ENCODE peak calls at places on chromosome 21, in ten cellular contexts. One of them, this sample, is unnamed.

GRCh38 chr21:22374218-22374969 is 1376.2 kb downstream of the NCAM2 start:
- DNase-seq in ovary: no peak
- DNase-seq in adrenal gland: no peak
- DNase-seq in fibroblast of mammary gland: no peak
- DNase-seq in RWPE2: no peak
- DNase-seq in GM23338: peak
- DNase-seq in CD4-positive, alpha-beta T cell: no peak
- DNase-seq in Calu3: no peak
- DNase-seq in HFFc6: no peak
- DNase-seq in GM12878: no peak
- DNase-seq in this sample: no peak

GRCh38 chr21:36985761-36986594 is 19.5 kb upstream of the HLCS start:
- DNase-seq in adrenal gland: no peak
- DNase-seq in CD4-positive, alpha-beta T cell: no peak
- DNase-seq in GM12878: no peak
- DNase-seq in HFFc6: no peak
- DNase-seq in ovary: no peak
- DNase-seq in fibroblast of mammary gland: no peak
- DNase-seq in GM23338: no peak
- DNase-seq in Calu3: no peak
- DNase-seq in RWPE2: no peak
- DNase-seq in this sample: no peak

GRCh38 chr21:26007911-26008579 is 162.5 kb downstream of the APP start:
- DNase-seq in fibroblast of mammary gland: no peak
- DNase-seq in CD4-positive, alpha-beta T cell: no peak
- DNase-seq in RWPE2: no peak
- DNase-seq in adrenal gland: no peak
- DNase-seq in GM12878: no peak
- DNase-seq in HFFc6: no peak
- DNase-seq in Calu3: no peak
- DNase-seq in ovary: no peak
- DNase-seq in GM23338: no peak
- DNase-seq in this sample: no peak

GRCh38 chr21:34022557-34023335 is 50.6 kb upstream of the MRPS6 start:
- DNase-seq in CD4-positive, alpha-beta T cell: no peak
- DNase-seq in GM23338: no peak
- DNase-seq in RWPE2: no peak
- DNase-seq in fibroblast of mammary gland: no peak
- DNase-seq in Calu3: no peak
- DNase-seq in HFFc6: no peak
- DNase-seq in GM12878: no peak
- DNase-seq in adrenal gland: peak
- DNase-seq in ovary: no peak
- DNase-seq in this sample: no peak

GRCh38 chr21:38351961-38352521 is 95.2 kb downstream of the KCNJ15 start:
- DNase-seq in CD4-positive, alpha-beta T cell: no peak
- DNase-seq in adrenal gland: no peak
- DNase-seq in GM23338: peak
- DNase-seq in Calu3: peak
- DNase-seq in RWPE2: no peak
- DNase-seq in GM12878: no peak
- DNase-seq in fibroblast of mammary gland: peak
- DNase-seq in HFFc6: peak
- DNase-seq in ovary: no peak
- DNase-seq in this sample: no peak

GRCh38 chr21:45741691-45742090 is 98.2 kb downstream of the PCBP3 start:
- DNase-seq in CD4-positive, alpha-beta T cell: no peak
- DNase-seq in RWPE2: no peak
- DNase-seq in GM12878: no peak
- DNase-seq in adrenal gland: no peak
- DNase-seq in Calu3: no peak
- DNase-seq in fibroblast of mammary gland: no peak
- DNase-seq in HFFc6: no peak
- DNase-seq in GM23338: no peak
- DNase-seq in ovary: no peak
- DNase-seq in this sample: no peak

GRCh38 chr21:29849735-29850176 is 90.0 kb downstream of the GRIK1 start:
- DNase-seq in GM23338: peak
- DNase-seq in HFFc6: peak
- DNase-seq in ovary: peak
- DNase-seq in GM12878: peak
- DNase-seq in adrenal gland: peak
- DNase-seq in CD4-positive, alpha-beta T cell: peak
- DNase-seq in RWPE2: no peak
- DNase-seq in Calu3: peak
- DNase-seq in fibroblast of mammary gland: peak
- DNase-seq in this sample: no peak

GRCh38 chr21:17976139-17976538 is 157.0 kb upstream of the C21orf91 start:
- DNase-seq in RWPE2: no peak
- DNase-seq in fibroblast of mammary gland: no peak
- DNase-seq in GM12878: no peak
- DNase-seq in Calu3: no peak
- DNase-seq in adrenal gland: no peak
- DNase-seq in ovary: no peak
- DNase-seq in HFFc6: no peak
- DNase-seq in GM23338: no peak
- DNase-seq in CD4-positive, alpha-beta T cell: no peak
- DNase-seq in this sample: no peak

GRCh38 chr21:19508442-19508841 is 1104.9 kb upstream of the TMPRSS15 start:
- DNase-seq in RWPE2: no peak
- DNase-seq in ovary: no peak
- DNase-seq in GM23338: no peak
- DNase-seq in adrenal gland: no peak
- DNase-seq in Calu3: no peak
- DNase-seq in HFFc6: no peak
- DNase-seq in GM12878: no peak
- DNase-seq in fibroblast of mammary gland: no peak
- DNase-seq in CD4-positive, alpha-beta T cell: no peak
- DNase-seq in this sample: peak

GRCh38 chr21:43936186-43936967 is 71.4 kb downstream of the AGPAT3 start:
- DNase-seq in HFFc6: no peak
- DNase-seq in Calu3: no peak
- DNase-seq in fibroblast of mammary gland: no peak
- DNase-seq in GM23338: no peak
- DNase-seq in GM12878: no peak
- DNase-seq in ovary: no peak
- DNase-seq in RWPE2: no peak
- DNase-seq in CD4-positive, alpha-beta T cell: no peak
- DNase-seq in adrenal gland: peak
- DNase-seq in this sample: no peak

GRCh38 chr21:35179990-35180557 is 131.0 kb upstream of the RUNX1 start:
- DNase-seq in ovary: no peak
- DNase-seq in CD4-positive, alpha-beta T cell: no peak
- DNase-seq in HFFc6: peak
- DNase-seq in fibroblast of mammary gland: peak
- DNase-seq in RWPE2: no peak
- DNase-seq in GM12878: no peak
- DNase-seq in GM23338: no peak
- DNase-seq in Calu3: peak
- DNase-seq in adrenal gland: no peak
- DNase-seq in this sample: no peak

GRCh38 chr21:35696644-35697043 is 363.7 kb downstream of the SETD4 start:
- DNase-seq in Calu3: no peak
- DNase-seq in GM23338: peak
- DNase-seq in RWPE2: no peak
- DNase-seq in fibroblast of mammary gland: no peak
- DNase-seq in HFFc6: no peak
- DNase-seq in CD4-positive, alpha-beta T cell: no peak
- DNase-seq in ovary: no peak
- DNase-seq in GM12878: no peak
- DNase-seq in adrenal gland: no peak
- DNase-seq in this sample: no peak

GRCh38 chr21:46665566-46665965 is 30.1 kb downstream of the PRMT2 start:
- DNase-seq in GM12878: no peak
- DNase-seq in adrenal gland: no peak
- DNase-seq in CD4-positive, alpha-beta T cell: no peak
- DNase-seq in fibroblast of mammary gland: no peak
- DNase-seq in ovary: no peak
- DNase-seq in GM23338: no peak
- DNase-seq in HFFc6: no peak
- DNase-seq in RWPE2: no peak
- DNase-seq in Calu3: no peak
- DNase-seq in this sample: no peak

GRCh38 chr21:32917392-32918135 is 108.2 kb upstream of the OLIG2 start:
- DNase-seq in fibroblast of mammary gland: no peak
- DNase-seq in adrenal gland: peak
- DNase-seq in HFFc6: no peak
- DNase-seq in RWPE2: no peak
- DNase-seq in CD4-positive, alpha-beta T cell: no peak
- DNase-seq in Calu3: no peak
- DNase-seq in GM23338: no peak
- DNase-seq in GM12878: no peak
- DNase-seq in ovary: peak
- DNase-seq in this sample: no peak

GRCh38 chr21:37155216-37155615 is 82.2 kb downstream of the TTC3 start:
- DNase-seq in Calu3: no peak
- DNase-seq in RWPE2: no peak
- DNase-seq in adrenal gland: no peak
- DNase-seq in fibroblast of mammary gland: no peak
- DNase-seq in ovary: no peak
- DNase-seq in CD4-positive, alpha-beta T cell: no peak
- DNase-seq in GM23338: peak
- DNase-seq in HFFc6: no peak
- DNase-seq in GM12878: no peak
- DNase-seq in this sample: no peak

GRCh38 chr21:43786423-43787179 is 2.8 kb upstream of the RRP1 start:
- DNase-seq in GM12878: no peak
- DNase-seq in CD4-positive, alpha-beta T cell: no peak
- DNase-seq in adrenal gland: no peak
- DNase-seq in fibroblast of mammary gland: no peak
- DNase-seq in Calu3: no peak
- DNase-seq in GM23338: no peak
- DNase-seq in HFFc6: no peak
- DNase-seq in ovary: no peak
- DNase-seq in RWPE2: no peak
- DNase-seq in this sample: no peak

DNA sequence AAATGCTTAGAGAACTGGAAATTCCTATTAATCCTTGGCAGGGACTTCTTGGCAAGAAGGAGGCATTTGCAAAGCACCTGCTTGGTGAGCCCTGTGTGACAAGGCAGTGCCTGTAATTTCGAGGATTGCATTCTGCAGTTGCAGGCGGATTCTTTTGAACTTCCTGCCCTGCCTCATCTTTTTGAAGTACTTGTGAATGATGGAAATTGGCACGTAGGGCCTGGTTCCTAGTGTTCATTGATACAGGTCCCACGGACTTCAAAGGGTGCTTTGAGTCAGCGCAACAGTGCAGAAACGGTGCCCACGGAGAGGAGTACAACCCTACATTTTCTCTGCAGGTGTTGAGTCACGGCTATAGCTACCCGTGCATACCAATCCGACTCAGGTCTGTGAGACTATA is 6.4 kb downstream of the HUNK start:
- DNase-seq in GM12878: no peak
- DNase-seq in CD4-positive, alpha-beta T cell: no peak
- DNase-seq in GM23338: no peak
- DNase-seq in RWPE2: no peak
- DNase-seq in HFFc6: no peak
- DNase-seq in adrenal gland: no peak
- DNase-seq in ovary: no peak
- DNase-seq in fibroblast of mammary gland: no peak
- DNase-seq in Calu3: no peak
- DNase-seq in this sample: no peak
- TF ChIP-seq CTCF in GM12878: no peak
- TF ChIP-seq CTCF in CD4-positive, alpha-beta T cell: no peak
- TF ChIP-seq CTCF in GM23338: no peak
- TF ChIP-seq CTCF in RWPE2: no peak
- TF ChIP-seq CTCF in HFFc6: no peak
- TF ChIP-seq CTCF in adrenal gland: no peak
- TF ChIP-seq CTCF in ovary: no peak
- TF ChIP-seq CTCF in fibroblast of mammary gland: no peak
- TF ChIP-seq CTCF in Calu3: no peak
- TF ChIP-seq CTCF in this sample: no peak

GRCh38 chr21:24895885-24896734 is 711.2 kb downstream of the MRPL39 start:
- DNase-seq in fibroblast of mammary gland: peak
- DNase-seq in CD4-positive, alpha-beta T cell: no peak
- DNase-seq in Calu3: no peak
- DNase-seq in HFFc6: peak
- DNase-seq in RWPE2: no peak
- DNase-seq in ovary: no peak
- DNase-seq in adrenal gland: peak
- DNase-seq in GM23338: peak
- DNase-seq in GM12878: peak
- DNase-seq in this sample: no peak
- TF ChIP-seq CTCF in fibroblast of mammary gland: peak
- TF ChIP-seq CTCF in CD4-positive, alpha-beta T cell: no peak
- TF ChIP-seq CTCF in Calu3: no peak
- TF ChIP-seq CTCF in HFFc6: peak
- TF ChIP-seq CTCF in RWPE2: peak
- TF ChIP-seq CTCF in ovary: peak
- TF ChIP-seq CTCF in adrenal gland: peak
- TF ChIP-seq CTCF in GM23338: peak
- TF ChIP-seq CTCF in GM12878: peak
- TF ChIP-seq CTCF in this sample: peak

GRCh38 chr21:28336299-28336698 is 656.4 kb downstream of the LTN1 start:
- DNase-seq in ovary: peak
- DNase-seq in HFFc6: peak
- DNase-seq in Calu3: peak
- DNase-seq in GM23338: peak
- DNase-seq in CD4-positive, alpha-beta T cell: no peak
- DNase-seq in adrenal gland: peak
- DNase-seq in fibroblast of mammary gland: peak
- DNase-seq in GM12878: no peak
- DNase-seq in RWPE2: no peak
- DNase-seq in this sample: no peak
- TF ChIP-seq CTCF in ovary: peak
- TF ChIP-seq CTCF in HFFc6: peak
- TF ChIP-seq CTCF in Calu3: peak
- TF ChIP-seq CTCF in GM23338: peak
- TF ChIP-seq CTCF in CD4-positive, alpha-beta T cell: no peak
- TF ChIP-seq CTCF in adrenal gland: peak
- TF ChIP-seq CTCF in fibroblast of mammary gland: peak
- TF ChIP-seq CTCF in GM12878: no peak
- TF ChIP-seq CTCF in RWPE2: peak
- TF ChIP-seq CTCF in this sample: peak

DNA sequence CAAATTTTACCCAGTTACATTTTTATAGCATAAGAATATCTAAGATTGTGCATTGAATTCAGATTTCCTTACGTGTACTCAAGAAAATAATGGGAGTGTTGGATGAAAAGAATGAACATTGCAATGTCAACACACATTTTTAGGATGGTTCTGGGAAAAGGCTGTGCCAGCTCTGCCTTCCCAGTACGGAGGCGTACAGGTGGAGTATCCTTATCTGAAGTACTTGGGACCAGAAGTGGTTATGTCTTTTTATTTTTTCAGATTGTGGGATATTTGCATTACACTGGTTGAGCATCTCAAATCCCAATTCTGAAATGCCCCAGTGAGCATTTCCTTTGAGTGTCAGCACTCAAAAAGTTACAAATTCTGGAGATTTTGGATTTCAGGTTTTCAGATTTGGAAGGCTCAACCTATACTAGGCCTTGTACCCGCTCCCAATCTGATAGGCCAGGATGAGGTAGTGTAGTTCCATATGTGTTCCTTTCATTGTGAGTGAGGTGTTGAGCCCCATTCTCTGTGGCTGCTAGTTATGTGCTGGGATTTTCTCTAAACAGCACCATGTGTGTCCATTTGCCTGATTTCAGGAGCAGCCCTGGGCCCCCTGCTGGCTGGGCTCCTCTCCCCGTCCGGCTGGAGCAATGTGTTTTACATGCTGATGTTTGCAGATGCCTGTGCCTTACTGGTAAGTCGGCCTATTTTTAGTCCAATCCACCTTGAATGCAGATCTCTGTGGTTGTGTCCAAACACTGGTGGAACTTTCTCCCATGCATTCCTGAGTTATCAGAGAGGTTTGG is 60.8 kb downstream of the SLC37A1 start:
- DNase-seq in Calu3: peak
- DNase-seq in GM12878: no peak
- DNase-seq in RWPE2: no peak
- DNase-seq in HFFc6: no peak
- DNase-seq in ovary: no peak
- DNase-seq in GM23338: no peak
- DNase-seq in CD4-positive, alpha-beta T cell: no peak
- DNase-seq in adrenal gland: no peak
- DNase-seq in fibroblast of mammary gland: peak
- DNase-seq in this sample: no peak
- TF ChIP-seq CTCF in Calu3: no peak
- TF ChIP-seq CTCF in GM12878: no peak
- TF ChIP-seq CTCF in RWPE2: peak
- TF ChIP-seq CTCF in HFFc6: peak
- TF ChIP-seq CTCF in ovary: no peak
- TF ChIP-seq CTCF in GM23338: no peak
- TF ChIP-seq CTCF in CD4-positive, alpha-beta T cell: no peak
- TF ChIP-seq CTCF in adrenal gland: no peak
- TF ChIP-seq CTCF in fibroblast of mammary gland: peak
- TF ChIP-seq CTCF in this sample: peak